ENCODE peak calls at places on chromosomes 13 and 19, in five cellular contexts. A, F, Q, N and C are unnamed samples.

GRCh38 chr13:100608906-100609305 is 20.3 kb upstream of the GGACT start:
- DNase-seq in A (no peak), F (no peak), Q (no peak), N (no peak), C (no peak)

GRCh38 chr19:44002212-44002565 is 568 bp upstream of the ZNF230 start:
- DNase-seq in A (no peak), F (no peak), Q (no peak), N (no peak), C (no peak)

GRCh38 chr19:13689050-13689449 is 75.3 kb upstream of the MRI1 start:
- DNase-seq in A (no peak), F (no peak), Q (peak; percentile 30), N (peak; percentile 8), C (no peak)

GRCh38 chr19:33215438-33216197 is 10.0 kb downstream of the SLC7A10 start:
- DNase-seq in A (no peak), F (no peak), Q (no peak), N (no peak), C (no peak)

GRCh38 chr19:18309525-18310064 is 13.3 kb downstream of the LSM4 start:
- DNase-seq in A (no peak), F (no peak), Q (no peak), N (no peak), C (no peak)

GRCh38 chr13:107964356-107964755 is 251.0 kb downstream of the LIG4 start:
- DNase-seq in A (no peak), F (no peak), Q (no peak), N (peak; percentile 40), C (no peak)

GRCh38 chr13:50387124-50387581 is 371.9 kb downstream of the KCNRG start:
- DNase-seq in A (peak; percentile 10), F (no peak), Q (no peak), N (peak; percentile 87), C (peak; percentile 34)

GRCh38 chr13:30581582-30581981 is 36.1 kb upstream of the USPL1 start:
- DNase-seq in A (no peak), F (no peak), Q (peak; percentile 21), N (peak; percentile 3), C (no peak)

GRCh38 chr19:16327501-16327900 is 2.9 kb downstream of the KLF2 start:
- DNase-seq in A (no peak), F (no peak), Q (no peak), N (no peak), C (no peak)

GRCh38 chr13:73622375-73622774 is 511.8 kb downstream of the KLF12 start:
- DNase-seq in A (no peak), F (no peak), Q (no peak), N (no peak), C (no peak)

GRCh38 chr13:111074826-111075225 is 40.3 kb upstream of the ARHGEF7 start:
- DNase-seq in A (no peak), F (no peak), Q (no peak), N (no peak), C (no peak)

GRCh38 chr19:44943801-44944249 is 1.8 kb downstream of the APOC4 start:
- DNase-seq in A (no peak), F (peak; percentile 37), Q (no peak), N (no peak), C (peak; percentile 51)

GRCh38 chr13:43473437-43473836 is 313.3 kb downstream of the ENOX1 start:
- DNase-seq in A (no peak), F (no peak), Q (no peak), N (peak; percentile 5), C (peak; percentile 17)

GRCh38 chr13:45007225-45007624 is 17.9 kb downstream of the GPALPP1 start:
- DNase-seq in A (no peak), F (no peak), Q (no peak), N (no peak), C (no peak)

GRCh38 chr13:79779761-79780160 is 298.8 kb downstream of the NDFIP2 start:
- DNase-seq in A (no peak), F (peak; percentile 59), Q (peak; percentile 11), N (no peak), C (no peak)

GRCh38 chr13:110925023-110925608 is 10.2 kb upstream of the ANKRD10 start:
- DNase-seq in A (no peak), F (no peak), Q (no peak), N (no peak), C (no peak)

GRCh38 chr19:8806661-8807060 is 25.4 kb downstream of the ZNF558 start:
- DNase-seq in A (no peak), F (no peak), Q (no peak), N (no peak), C (no peak)

GRCh38 chr13:63636231-63636993 is 2220.8 kb upstream of the PCDH20 start:
- DNase-seq in A (no peak), F (no peak), Q (peak; percentile 2), N (no peak), C (no peak)

GRCh38 chr19:12757544-12758274 is 6.1 kb downstream of the BEST2 start:
- DNase-seq in A (no peak), F (no peak), Q (peak; percentile 77), N (peak; percentile 40), C (peak; percentile 38)

GRCh38 chr19:27647423-27647822 is 1565.5 kb downstream of the UQCRFS1 start:
- DNase-seq in A (no peak), F (no peak), Q (no peak), N (no peak), C (no peak)

GRCh38 chr19:45271709-45272108 is 20.6 kb downstream of the MARK4 start:
- DNase-seq in A (no peak), F (no peak), Q (no peak), N (no peak), C (no peak)

GRCh38 chr19:16400911-16401675 is 70.7 kb downstream of the EPS15L1 start:
- DNase-seq in A (peak; percentile 64), F (no peak), Q (no peak), N (no peak), C (peak; percentile 82)

GRCh38 chr13:33285420-33286124 is at the start of gene STARD13:
- DNase-seq in A (peak; percentile 92), F (peak; percentile 96), Q (peak; percentile 99), N (peak; percentile 68), C (peak; percentile 96)

GRCh38 chr13:32334676-32335075 is 19.4 kb downstream of the BRCA2 start:
- DNase-seq in A (no peak), F (no peak), Q (no peak), N (no peak), C (no peak)

GRCh38 chr13:107678075-107678689 is 537.2 kb downstream of the LIG4 start:
- DNase-seq in A (no peak), F (no peak), Q (no peak), N (no peak), C (no peak)

GRCh38 chr13:106986033-106986484 is 418.1 kb upstream of the ARGLU1 start:
- DNase-seq in A (no peak), F (no peak), Q (peak; percentile 40), N (no peak), C (no peak)